ENCODE peak calls at places on chromosomes 7 and 10, in four cellular contexts. One of them, this sample, is unnamed.

GRCh38 chr10:101848408-101848807 is 4.8 kb upstream of the KCNIP2 start:
- DNase-seq in IMR-90: no peak
- DNase-seq in K562: no peak
- DNase-seq in GM12878: no peak
- DNase-seq in this sample: no peak

GRCh38 chr7:40680657-40681056 is 545.9 kb downstream of the SUGCT start:
- DNase-seq in IMR-90: no peak
- DNase-seq in K562: peak
- DNase-seq in GM12878: no peak
- DNase-seq in this sample: peak

GRCh38 chr10:96283351-96283750 is 12.0 kb upstream of the BLNK start:
- DNase-seq in IMR-90: no peak
- DNase-seq in K562: no peak
- DNase-seq in GM12878: no peak
- DNase-seq in this sample: no peak

GRCh38 chr10:69633673-69634635 is 3.9 kb downstream of the FAM241B start:
- DNase-seq in IMR-90: no peak
- DNase-seq in K562: no peak
- DNase-seq in GM12878: no peak
- DNase-seq in this sample: no peak

GRCh38 chr7:120988591-120989299 is at the start of gene CPED1:
- DNase-seq in IMR-90: peak
- DNase-seq in K562: peak
- DNase-seq in GM12878: no peak
- DNase-seq in this sample: peak

GRCh38 chr7:98378210-98378819 is 22.6 kb downstream of the BAIAP2L1 start:
- DNase-seq in IMR-90: no peak
- DNase-seq in K562: no peak
- DNase-seq in GM12878: no peak
- DNase-seq in this sample: no peak

GRCh38 chr7:135856356-135857144 is 107.9 kb upstream of the FAM180A start:
- DNase-seq in IMR-90: peak
- DNase-seq in K562: no peak
- DNase-seq in GM12878: no peak
- DNase-seq in this sample: no peak

GRCh38 chr7:3835102-3835501 is 534.0 kb downstream of the SDK1 start:
- DNase-seq in IMR-90: no peak
- DNase-seq in K562: no peak
- DNase-seq in GM12878: no peak
- DNase-seq in this sample: no peak

GRCh38 chr10:71712572-71713134 is 6.9 kb downstream of the C10orf105 start:
- DNase-seq in IMR-90: no peak
- DNase-seq in K562: peak
- DNase-seq in GM12878: no peak
- DNase-seq in this sample: no peak

GRCh38 chr7:129298268-129298893 is 73.6 kb downstream of the AHCYL2 start:
- DNase-seq in IMR-90: peak
- DNase-seq in K562: peak
- DNase-seq in GM12878: no peak
- DNase-seq in this sample: peak

GRCh38 chr7:143385891-143386781 is 5.0 kb downstream of the ZYX start:
- DNase-seq in IMR-90: no peak
- DNase-seq in K562: no peak
- DNase-seq in GM12878: no peak
- DNase-seq in this sample: no peak

GRCh38 chr10:26323219-26323618 is 106.6 kb downstream of the GAD2 start:
- DNase-seq in IMR-90: no peak
- DNase-seq in K562: no peak
- DNase-seq in GM12878: no peak
- DNase-seq in this sample: no peak
- TF ChIP-seq ELK1 in IMR-90: no peak
- TF ChIP-seq ELK1 in K562: no peak
- TF ChIP-seq ELK1 in GM12878: no peak
- TF ChIP-seq ELK1 in this sample: no peak

DNA sequence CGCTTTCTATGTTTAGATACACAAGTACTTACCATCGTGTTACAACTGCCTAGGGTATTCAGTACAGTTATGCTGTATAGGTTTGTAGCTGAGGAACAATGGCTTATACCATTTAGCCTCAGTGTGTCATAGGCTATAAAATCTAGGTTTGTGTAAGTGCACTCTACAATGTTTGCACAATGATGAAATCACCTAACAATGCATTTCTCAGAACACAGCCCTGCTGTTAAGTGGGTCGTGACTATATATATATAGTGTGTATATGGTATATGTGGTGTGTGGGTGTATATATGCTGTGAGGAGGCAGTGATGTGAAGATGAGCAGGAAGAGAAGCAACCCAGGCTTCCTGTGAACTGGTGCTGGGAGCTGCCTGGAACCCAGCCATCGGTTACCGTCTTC is 65.6 kb upstream of the MKI67 start:
- DNase-seq in IMR-90: no peak
- DNase-seq in K562: no peak
- DNase-seq in GM12878: no peak
- DNase-seq in this sample: peak
- TF ChIP-seq ELK1 in IMR-90: no peak
- TF ChIP-seq ELK1 in K562: no peak
- TF ChIP-seq ELK1 in GM12878: no peak
- TF ChIP-seq ELK1 in this sample: no peak

GRCh38 chr7:112143151-112143550 is 63.0 kb downstream of the DOCK4 start:
- DNase-seq in IMR-90: peak
- DNase-seq in K562: no peak
- DNase-seq in GM12878: no peak
- DNase-seq in this sample: no peak
- TF ChIP-seq ELK1 in IMR-90: no peak
- TF ChIP-seq ELK1 in K562: no peak
- TF ChIP-seq ELK1 in GM12878: no peak
- TF ChIP-seq ELK1 in this sample: no peak

DNA sequence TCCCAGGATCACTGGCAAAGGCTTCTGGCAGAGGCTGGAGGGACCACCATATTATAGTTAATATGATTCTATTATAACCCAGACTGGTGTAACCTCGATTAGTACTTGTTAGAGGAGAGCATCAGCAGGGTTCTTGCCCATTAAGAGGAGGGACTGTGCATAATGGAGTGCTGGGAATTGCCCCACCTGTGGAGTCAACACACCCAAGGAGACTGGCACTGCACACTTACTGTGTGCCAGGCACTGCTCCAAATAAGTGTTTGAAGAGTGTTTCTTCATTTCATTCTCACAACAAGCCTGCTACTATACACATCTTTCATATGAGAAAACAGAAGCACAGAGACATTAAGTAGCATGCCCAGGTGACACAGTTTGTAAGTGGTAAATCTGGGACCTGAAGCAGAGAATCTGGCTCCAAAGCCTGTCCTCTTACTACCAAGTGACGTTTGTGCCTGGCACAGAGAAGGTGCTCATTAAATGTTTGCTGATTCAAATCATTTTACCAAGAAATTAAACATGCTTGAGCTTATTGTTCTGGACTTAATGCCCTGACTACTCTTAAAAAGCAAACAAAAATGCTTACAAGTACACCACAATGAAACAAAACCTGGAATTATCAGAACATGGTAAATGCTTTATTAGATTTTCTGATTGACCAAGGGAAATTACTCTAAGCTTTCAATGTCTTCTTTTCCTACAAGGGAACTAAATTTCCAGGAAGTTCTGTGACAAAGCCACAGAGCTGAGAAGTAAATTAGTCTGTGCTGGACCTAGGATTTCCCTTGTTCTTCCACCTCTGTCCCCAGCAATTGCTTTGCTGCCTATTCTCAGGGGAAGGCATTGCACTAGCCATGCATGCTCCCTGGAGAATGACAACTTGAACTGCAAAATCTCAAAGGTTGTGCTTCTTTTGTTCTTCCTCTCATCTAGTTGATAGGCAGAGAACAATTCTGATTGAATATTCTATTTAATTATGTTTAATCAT is 809 bp downstream of the SLC13A1 start:
- DNase-seq in IMR-90: no peak
- DNase-seq in K562: no peak
- DNase-seq in GM12878: no peak
- DNase-seq in this sample: no peak
- TF ChIP-seq ELK1 in IMR-90: no peak
- TF ChIP-seq ELK1 in K562: no peak
- TF ChIP-seq ELK1 in GM12878: no peak
- TF ChIP-seq ELK1 in this sample: no peak

GRCh38 chr10:17003151-17003550 is 126.5 kb downstream of the CUBN start:
- DNase-seq in IMR-90: peak
- DNase-seq in K562: peak
- DNase-seq in GM12878: no peak
- DNase-seq in this sample: no peak
- TF ChIP-seq ELK1 in IMR-90: no peak
- TF ChIP-seq ELK1 in K562: no peak
- TF ChIP-seq ELK1 in GM12878: no peak
- TF ChIP-seq ELK1 in this sample: no peak

GRCh38 chr7:1511829-1512422 is 7.7 kb upstream of the INTS1 start:
- DNase-seq in IMR-90: no peak
- DNase-seq in K562: no peak
- DNase-seq in GM12878: no peak
- DNase-seq in this sample: no peak

GRCh38 chr7:1514407-1514806 is 10.2 kb upstream of the INTS1 start:
- DNase-seq in IMR-90: no peak
- DNase-seq in K562: no peak
- DNase-seq in GM12878: no peak
- DNase-seq in this sample: no peak

GRCh38 chr7:1514993-1515392 is 10.8 kb upstream of the INTS1 start:
- DNase-seq in IMR-90: no peak
- DNase-seq in K562: no peak
- DNase-seq in GM12878: no peak
- DNase-seq in this sample: no peak

GRCh38 chr7:1513657-1514095 is 9.5 kb upstream of the INTS1 start:
- DNase-seq in IMR-90: no peak
- DNase-seq in K562: no peak
- DNase-seq in GM12878: no peak
- DNase-seq in this sample: no peak

DNA sequence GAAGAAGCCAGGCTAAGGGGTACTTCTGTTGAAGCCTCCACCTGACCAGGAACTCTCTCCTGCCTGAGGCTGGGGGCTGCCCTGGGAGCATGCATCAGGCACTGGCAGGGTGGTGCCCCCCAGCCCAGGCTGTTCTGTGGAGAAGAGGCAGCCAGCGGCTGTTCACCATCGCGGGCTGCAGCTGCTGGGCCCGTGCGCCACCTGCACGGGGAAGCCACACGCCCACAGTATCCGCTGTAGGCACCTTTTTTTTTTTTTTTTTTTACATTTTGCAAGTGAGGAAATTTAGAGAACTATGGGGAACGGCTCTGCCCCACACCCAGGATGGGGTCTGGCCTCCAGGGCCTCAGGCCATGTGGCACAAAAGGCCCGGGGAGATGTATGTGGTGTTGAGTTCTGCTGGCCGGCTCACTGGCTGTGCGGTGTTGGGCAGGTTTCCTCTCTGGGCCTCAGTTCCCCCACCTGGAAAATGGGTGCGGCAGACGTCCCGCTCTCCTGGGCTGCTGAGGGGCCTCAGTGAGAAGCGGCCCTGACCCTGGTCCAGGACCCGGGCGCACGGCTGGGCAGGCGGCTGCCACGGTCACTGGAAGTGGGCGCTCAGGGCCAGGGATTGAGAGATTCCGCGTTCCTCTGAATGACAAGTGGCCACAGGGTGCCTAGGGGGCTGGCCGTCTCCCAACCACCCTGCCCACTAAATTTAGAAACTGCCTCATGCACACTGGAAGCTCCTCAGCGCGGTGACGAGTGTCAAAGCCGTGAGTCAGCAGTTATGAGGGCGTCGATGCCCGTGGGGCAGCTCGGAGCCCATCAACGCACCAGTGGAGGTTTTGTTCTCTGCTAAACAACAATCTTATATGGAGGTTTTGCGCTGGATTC is 8.8 kb upstream of the INTS1 start:
- DNase-seq in IMR-90: peak
- DNase-seq in K562: peak
- DNase-seq in GM12878: no peak
- DNase-seq in this sample: peak
- TF ChIP-seq ELK1 in IMR-90: no peak
- TF ChIP-seq ELK1 in K562: no peak
- TF ChIP-seq ELK1 in GM12878: no peak
- TF ChIP-seq ELK1 in this sample: no peak

GRCh38 chr7:151758994-151759540 is 117.8 kb downstream of the PRKAG2 start:
- DNase-seq in IMR-90: no peak
- DNase-seq in K562: no peak
- DNase-seq in GM12878: no peak
- DNase-seq in this sample: no peak

GRCh38 chr7:151756076-151756731 is 120.7 kb downstream of the PRKAG2 start:
- DNase-seq in IMR-90: peak
- DNase-seq in K562: no peak
- DNase-seq in GM12878: no peak
- DNase-seq in this sample: no peak

GRCh38 chr7:151755131-151755787 is 121.7 kb downstream of the PRKAG2 start:
- DNase-seq in IMR-90: peak
- DNase-seq in K562: no peak
- DNase-seq in GM12878: no peak
- DNase-seq in this sample: no peak

GRCh38 chr7:151756866-151757265 is 120.0 kb downstream of the PRKAG2 start:
- DNase-seq in IMR-90: no peak
- DNase-seq in K562: no peak
- DNase-seq in GM12878: no peak
- DNase-seq in this sample: no peak

GRCh38 chr7:151757274-151757673 is 119.6 kb downstream of the PRKAG2 start:
- DNase-seq in IMR-90: peak
- DNase-seq in K562: no peak
- DNase-seq in GM12878: no peak
- DNase-seq in this sample: no peak
- TF ChIP-seq ELK1 in IMR-90: no peak
- TF ChIP-seq ELK1 in K562: no peak
- TF ChIP-seq ELK1 in GM12878: no peak
- TF ChIP-seq ELK1 in this sample: no peak

GRCh38 chr7:94067047-94067446 is 62.9 kb upstream of the BET1 start:
- DNase-seq in IMR-90: no peak
- DNase-seq in K562: no peak
- DNase-seq in GM12878: no peak
- DNase-seq in this sample: no peak
- TF ChIP-seq ELK1 in IMR-90: no peak
- TF ChIP-seq ELK1 in K562: no peak
- TF ChIP-seq ELK1 in GM12878: no peak
- TF ChIP-seq ELK1 in this sample: no peak

GRCh38 chr7:34107306-34107705 is 202.0 kb downstream of the BMPER start:
- DNase-seq in IMR-90: peak
- DNase-seq in K562: no peak
- DNase-seq in GM12878: no peak
- DNase-seq in this sample: no peak

GRCh38 chr7:34104120-34104519 is 198.8 kb downstream of the BMPER start:
- DNase-seq in IMR-90: peak
- DNase-seq in K562: no peak
- DNase-seq in GM12878: no peak
- DNase-seq in this sample: no peak

GRCh38 chr7:34109936-34110626 is 204.7 kb downstream of the BMPER start:
- DNase-seq in IMR-90: peak
- DNase-seq in K562: no peak
- DNase-seq in GM12878: no peak
- DNase-seq in this sample: no peak

GRCh38 chr7:34104992-34105391 is 199.7 kb downstream of the BMPER start:
- DNase-seq in IMR-90: peak
- DNase-seq in K562: no peak
- DNase-seq in GM12878: no peak
- DNase-seq in this sample: no peak

DNA sequence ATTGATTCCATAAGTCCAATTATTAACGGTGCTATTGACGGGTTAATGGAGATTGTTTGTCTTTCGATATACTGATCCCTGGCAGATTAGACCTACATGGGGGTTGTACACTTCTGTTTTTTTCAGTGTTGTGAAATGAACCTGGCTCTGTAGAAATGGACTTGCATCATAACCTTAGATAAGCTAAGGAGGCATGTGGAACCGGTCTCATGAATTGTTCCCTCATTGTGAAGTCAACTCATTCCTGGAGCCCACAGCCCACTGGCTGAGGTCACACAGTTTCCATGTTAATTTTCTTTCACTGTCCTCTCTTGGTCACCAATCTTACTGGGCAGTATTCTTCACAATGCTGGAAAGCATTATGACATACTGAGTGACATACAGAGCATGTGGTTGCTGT is 202.8 kb downstream of the BMPER start:
- DNase-seq in IMR-90: peak
- DNase-seq in K562: no peak
- DNase-seq in GM12878: no peak
- DNase-seq in this sample: no peak
- TF ChIP-seq ELK1 in IMR-90: no peak
- TF ChIP-seq ELK1 in K562: no peak
- TF ChIP-seq ELK1 in GM12878: no peak
- TF ChIP-seq ELK1 in this sample: no peak

This sample was measured in A549.